ENCODE peak calls at places on chromosomes 6 and 20, in six cellular contexts. F is pancreas, H is psoas muscle, J is ovary, X is heart right ventricle, C is left lung. W is an unnamed sample. For H3K4me1, the result is how much of the 10 kb centered on the place peaks cover.

GRCh38 chr20:62066339-62066982 is 780 bp upstream of the TAF4 start:
- DNase-seq in C (peak), F (peak), X (peak), J (peak), H (peak), W (no peak)

GRCh38 chr6:120918137-120918536 is 416.1 kb downstream of the TBC1D32 start:
- DNase-seq in J (no peak), C (no peak), H (no peak), F (no peak), X (no peak), W (no peak)

GRCh38 chr6:55918639-55919038 is 43.2 kb upstream of the BMP5 start:
- DNase-seq in C (no peak), F (no peak), J (no peak), X (no peak), H (no peak), W (no peak)

GRCh38 chr20:57708694-57709673 is 831 bp downstream of the PMEPA1 start:
- DNase-seq in X (peak), H (peak), J (peak), F (no peak), C (no peak), W (no peak)

GRCh38 chr6:40788661-40789111 is 201.5 kb upstream of the LRFN2 start:
- DNase-seq in X (no peak), F (no peak), C (no peak), J (no peak), H (no peak), W (no peak)

GRCh38 chr6:157804448-157805327 is 18.4 kb upstream of the SNX9 start:
- DNase-seq in F (no peak), C (no peak), J (no peak), X (no peak), H (no peak), W (no peak)

GRCh38 chr6:136037246-136037884 is 185.9 kb downstream of the PDE7B start:
- DNase-seq in C (no peak), J (no peak), H (no peak), X (no peak), F (no peak), W (no peak)

GRCh38 chr20:48238326-48238725 is 453.0 kb upstream of the SULF2 start:
- DNase-seq in C (no peak), X (no peak), F (no peak), H (no peak), J (no peak), W (no peak)

GRCh38 chr6:154721460-154721859 is 11.8 kb upstream of the SCAF8 start:
- DNase-seq in C (no peak), J (no peak), H (no peak), F (no peak), X (no peak), W (no peak)

GRCh38 chr6:148973809-148974208 is 227.0 kb downstream of the UST start:
- DNase-seq in C (no peak), H (no peak), F (no peak), X (no peak), J (no peak), W (no peak)

GRCh38 chr6:156963712-156964700 is 186.8 kb downstream of the ARID1B start:
- DNase-seq in H (peak), J (no peak), F (no peak), C (no peak), X (no peak), W (no peak)

GRCh38 chr20:45639687-45640086 is 8.6 kb upstream of the WFDC9 start:
- DNase-seq in X (no peak), C (no peak), J (no peak), F (no peak), H (no peak), W (no peak)

GRCh38 chr6:88455317-88455716 is 289.2 kb upstream of the CNR1 start:
- DNase-seq in H (no peak), C (no peak), X (peak), F (no peak), J (no peak), W (no peak)

GRCh38 chr6:121305957-121306607 is 28.2 kb downstream of the TBC1D32 start:
- DNase-seq in C (no peak), J (no peak), H (no peak), X (no peak), F (no peak), W (no peak)

GRCh38 chr6:63589955-63590411 is 17.7 kb downstream of the LOC128125822 start:
- DNase-seq in X (no peak), F (no peak), C (no peak), H (no peak), J (no peak), W (no peak)

GRCh38 chr6:149887343-149887742 is 10.6 kb downstream of the RAET1E start:
- DNase-seq in C (no peak), X (no peak), F (no peak), J (no peak), H (peak), W (no peak)

GRCh38 chr20:45085867-45086266 is 15.1 kb downstream of the KCNS1 start:
- DNase-seq in X (no peak), J (no peak), H (no peak), F (no peak), C (no peak), W (no peak)

GRCh38 chr6:90478789-90479602 is 107.9 kb downstream of the MAP3K7 start:
- DNase-seq in H (peak), X (peak), J (peak), F (peak), C (peak), W (no peak)

GRCh38 chr20:4666001-4666470 is 55.7 kb upstream of the PRND start:
- DNase-seq in H (no peak), C (no peak), J (no peak), F (no peak), X (no peak), W (no peak)

GRCh38 chr6:19896580-19897010 is 59.4 kb downstream of the ID4 start:
- DNase-seq in C (no peak), F (no peak), H (no peak), X (no peak), J (no peak), W (no peak)

GRCh38 chr6:131398176-131398575 is 174.8 kb upstream of the ARG1 start:
- DNase-seq in X (no peak), F (peak), H (no peak), J (no peak), C (no peak), W (no peak)

GRCh38 chr20:63696311-63696627 is 183 bp upstream of the TNFRSF6B start:
- DNase-seq in H (no peak), C (peak), F (peak), J (peak), X (peak), W (no peak)

GRCh38 chr6:32700391-32701040 is 34.1 kb upstream of the HLA-DQB1 start:
- DNase-seq in C (no peak), H (no peak), F (peak), J (peak), X (peak), W (no peak)

GRCh38 chr6:138253731-138254130 is 35.4 kb upstream of the PBOV1 start:
- DNase-seq in F (no peak), C (no peak), X (no peak), J (no peak), H (no peak), W (no peak)

GRCh38 chr20:23640018-23640872 is 2.5 kb upstream of the CST3 start:
- DNase-seq in F (no peak), J (no peak), H (no peak), C (no peak), X (no peak), W (no peak)

GRCh38 chr6:20686142-20686541 is 151.9 kb downstream of the CDKAL1 start:
- DNase-seq in F (no peak), J (no peak), X (no peak), C (no peak), H (no peak), W (no peak)

GRCh38 chr20:48286571-48287551 is 501.6 kb upstream of the SULF2 start:
- DNase-seq in H (no peak), F (no peak), J (peak), C (no peak), X (no peak), W (no peak)

GRCh38 chr20:3686867-3687321 is 5.1 kb upstream of the ADAM33 start:
- DNase-seq in X (peak), H (peak), C (no peak), F (peak), J (peak), W (no peak)

GRCh38 chr6:150541587-150541986 is 58.1 kb upstream of the PLEKHG1 start:
- DNase-seq in X (no peak), F (peak), J (no peak), C (no peak), H (no peak), W (no peak)

GRCh38 chr6:164749126-164749758 is 560.2 kb downstream of the C6orf118 start:
- DNase-seq in C (no peak), J (no peak), H (no peak), X (peak), F (no peak), W (no peak)

GRCh38 chr20:17431621-17432364 is 99.4 kb downstream of the BFSP1 start:
- DNase-seq in F (no peak), H (peak), C (no peak), J (peak), X (peak), W (no peak)

GRCh38 chr20:62723768-62724420 is 15.3 kb downstream of the NTSR1 start:
- DNase-seq in F (no peak), H (no peak), J (no peak), C (peak), X (no peak), W (no peak)

GRCh38 chr6:83884523-83884922 is 25.0 kb downstream of the CYB5R4 start:
- DNase-seq in H (no peak), F (no peak), J (no peak), X (no peak), C (no peak), W (no peak)

GRCh38 chr6:43907312-43907711 is 137.3 kb downstream of the VEGFA start:
- DNase-seq in X (no peak), C (no peak), J (no peak), H (no peak), F (no peak), W (no peak)

GRCh38 chr20:1206749-1207148 is 3.5 kb downstream of the C20orf202 start:
- DNase-seq in C (no peak), F (no peak), H (no peak), X (no peak), J (no peak), W (peak)

GRCh38 chr6:101380861-101381630 is 12.5 kb upstream of the GRIK2 start:
- DNase-seq in X (no peak), H (no peak), F (no peak), C (no peak), J (no peak), W (no peak)

DNA sequence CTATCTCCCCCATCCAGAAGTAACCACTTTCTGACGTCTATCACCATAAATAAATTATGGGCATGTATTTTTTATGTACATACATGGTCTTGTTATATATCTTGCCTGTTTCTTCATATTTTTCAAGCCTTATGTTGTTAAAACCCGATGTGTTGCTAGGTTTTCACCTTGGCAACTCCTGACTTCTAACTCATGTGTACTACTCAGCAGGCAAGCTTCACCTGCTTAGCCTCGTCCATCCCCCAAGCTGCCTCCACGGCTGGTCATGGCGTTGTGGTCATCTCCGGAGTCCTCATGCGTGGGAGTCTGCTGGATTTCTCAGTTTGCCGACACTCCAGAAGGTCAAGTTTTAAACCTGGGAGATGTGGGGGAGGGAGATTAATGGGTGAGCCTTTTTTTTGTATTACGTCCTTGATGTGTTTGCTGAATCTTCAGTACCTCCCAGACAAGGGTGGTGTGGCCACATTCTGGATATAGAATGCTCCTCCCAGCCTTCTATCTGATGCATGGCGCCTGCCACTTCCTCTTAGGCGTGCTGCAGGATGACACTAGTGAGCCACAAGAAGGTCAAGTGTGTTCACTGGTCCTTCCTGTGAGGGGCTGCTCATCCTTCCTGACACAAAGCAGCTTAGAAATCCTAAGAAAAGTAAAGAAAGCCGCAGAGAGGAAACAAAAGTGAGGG is 26.6 kb upstream of the EDN3 start:
- DNase-seq in X (no peak), C (no peak), J (no peak), H (no peak), F (no peak), W (no peak)
- H3K4me1 ChIP-seq in X (under half), C (under half), J (under half), H (under half), F (under half), W (under half)

GRCh38 chr20:6558361-6558760 is 209.1 kb upstream of the BMP2 start:
- DNase-seq in J (no peak), C (no peak), H (no peak), X (no peak), F (no peak), W (no peak)
- TF ChIP-seq CTCF in J (no peak), C (no peak), H (no peak), X (no peak), F (no peak), W (no peak)

GRCh38 chr6:28985396-28986164 is 19.5 kb downstream of the ZNF311 start:
- DNase-seq in C (peak), H (peak), X (peak), F (peak), J (peak), W (no peak)

GRCh38 chr6:28983838-28984237 is 21.3 kb downstream of the ZNF311 start:
- DNase-seq in J (no peak), X (no peak), C (no peak), H (no peak), F (no peak), W (no peak)

DNA sequence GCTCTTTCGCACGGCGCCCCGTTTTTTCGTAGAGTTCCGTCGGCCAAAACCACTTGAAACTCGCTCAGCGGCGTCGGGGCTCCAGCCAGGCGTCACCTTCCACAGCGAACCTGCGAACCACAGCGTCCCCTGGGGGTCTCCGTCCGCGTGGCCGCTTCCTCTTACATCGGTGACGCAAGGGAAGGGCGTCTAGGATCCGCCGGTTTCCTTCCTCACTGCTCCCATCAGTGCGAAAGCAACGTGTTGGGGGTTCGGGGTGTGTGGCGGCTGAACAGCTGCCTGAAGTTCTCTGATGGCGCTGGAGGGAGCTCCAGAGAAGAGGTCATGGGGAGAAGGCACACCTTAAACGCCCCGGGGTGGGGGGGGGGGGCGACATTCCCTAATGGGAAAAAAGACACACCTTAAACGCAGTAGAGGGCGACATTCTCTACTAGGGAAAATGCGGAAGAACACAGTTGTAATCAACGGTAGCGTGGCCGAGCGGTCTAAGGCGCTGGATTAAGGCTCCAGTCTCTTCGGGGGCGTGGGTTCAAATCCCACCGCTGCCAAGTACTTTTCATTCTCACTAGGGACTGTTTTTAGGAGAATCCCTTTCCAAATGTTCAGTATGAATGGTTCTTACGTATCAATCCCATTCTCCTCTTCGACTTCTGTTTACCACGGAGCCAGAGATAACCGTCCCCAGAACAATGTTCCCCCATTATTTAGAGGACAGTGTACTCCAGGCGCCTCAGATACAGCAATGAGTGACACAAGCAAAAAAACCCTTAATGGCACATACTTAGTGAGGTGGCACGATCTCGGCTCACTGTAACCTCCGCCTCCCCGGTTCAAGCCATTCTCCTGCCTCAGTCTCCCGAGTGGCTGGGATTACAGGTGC is 16.3 kb downstream of the ZNF311 start:
- DNase-seq in F (no peak), H (peak), C (peak), J (no peak), X (peak), W (no peak)
- H3K4me3 ChIP-seq in F (peak), H (peak), C (peak), J (no peak), X (peak), W (no peak)

GRCh38 chr6:142842423-142843261 is 102.3 kb downstream of the HIVEP2 start:
- DNase-seq in C (no peak), X (no peak), H (no peak), F (no peak), J (no peak), W (no peak)

GRCh38 chr6:142845143-142845571 is 99.8 kb downstream of the HIVEP2 start:
- DNase-seq in F (no peak), C (no peak), X (no peak), J (no peak), H (no peak), W (no peak)

GRCh38 chr6:142841915-142842314 is 103.1 kb downstream of the HIVEP2 start:
- DNase-seq in H (no peak), X (no peak), J (no peak), C (no peak), F (no peak), W (no peak)

GRCh38 chr6:142844065-142844755 is 100.8 kb downstream of the HIVEP2 start:
- DNase-seq in X (no peak), J (no peak), H (no peak), C (no peak), F (no peak), W (no peak)

GRCh38 chr6:142843344-142843743 is 101.6 kb downstream of the HIVEP2 start:
- DNase-seq in J (no peak), C (no peak), H (no peak), X (no peak), F (no peak), W (no peak)
- H3K4me1 ChIP-seq in J (under half), C (half or more), H (half or more), X (half or more), F (under half), W (half or more)

DNA sequence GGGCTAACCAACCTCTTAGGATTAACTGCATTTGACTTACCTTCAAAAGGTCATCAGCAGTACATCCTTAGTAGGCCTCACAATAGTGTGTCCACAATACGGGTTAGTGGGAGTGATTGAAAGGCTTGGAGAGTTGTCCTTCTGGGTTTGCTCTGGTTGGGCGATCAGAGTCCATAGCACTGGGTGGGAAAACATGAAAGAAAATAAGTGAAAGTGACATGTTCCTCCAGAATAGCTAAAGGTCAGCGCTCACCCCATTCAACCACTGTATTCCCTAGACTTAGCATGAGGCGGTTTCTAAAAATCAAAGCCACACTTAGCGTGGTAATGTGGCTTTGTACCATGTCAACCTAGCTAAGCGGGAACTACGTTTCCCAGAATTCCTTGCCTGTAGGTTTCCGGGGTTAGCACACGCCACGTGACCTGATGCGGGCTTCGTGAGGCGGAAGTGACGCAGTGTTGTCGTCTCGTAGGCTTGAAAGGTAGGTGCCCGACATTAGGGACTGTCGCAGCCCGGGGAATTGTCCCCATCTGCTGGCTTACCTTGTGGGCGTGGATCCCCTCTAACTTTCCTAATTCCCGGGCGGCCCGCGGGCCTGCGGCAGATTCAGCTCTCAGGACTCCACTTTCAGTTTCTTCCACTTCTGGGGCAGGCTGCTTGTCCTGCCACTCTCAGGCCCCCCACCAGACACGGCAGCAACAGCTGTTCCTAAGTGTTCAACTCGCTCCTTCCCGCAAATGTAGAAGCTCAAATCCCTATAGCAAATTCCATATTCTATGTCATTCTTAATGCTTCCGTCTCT is 19.8 kb upstream of the SCP2D1 start:
- DNase-seq in H (peak), C (peak), X (peak), J (peak), F (peak), W (no peak)
- TF ChIP-seq CTCF in H (no peak), C (no peak), X (peak), J (no peak), F (no peak), W (no peak)

GRCh38 chr6:18477301-18477941 is 90.3 kb downstream of the RNF144B start:
- DNase-seq in H (no peak), C (no peak), F (no peak), J (no peak), X (no peak), W (no peak)

GRCh38 chr6:18471232-18471964 is 84.2 kb downstream of the RNF144B start:
- DNase-seq in C (no peak), X (no peak), J (no peak), F (no peak), H (peak), W (no peak)

GRCh38 chr6:18469486-18469885 is 82.3 kb downstream of the RNF144B start:
- DNase-seq in J (no peak), H (no peak), F (no peak), X (no peak), C (no peak), W (no peak)

GRCh38 chr6:18478610-18479009 is 91.5 kb downstream of the RNF144B start:
- DNase-seq in J (no peak), H (no peak), F (no peak), X (no peak), C (no peak), W (no peak)

DNA sequence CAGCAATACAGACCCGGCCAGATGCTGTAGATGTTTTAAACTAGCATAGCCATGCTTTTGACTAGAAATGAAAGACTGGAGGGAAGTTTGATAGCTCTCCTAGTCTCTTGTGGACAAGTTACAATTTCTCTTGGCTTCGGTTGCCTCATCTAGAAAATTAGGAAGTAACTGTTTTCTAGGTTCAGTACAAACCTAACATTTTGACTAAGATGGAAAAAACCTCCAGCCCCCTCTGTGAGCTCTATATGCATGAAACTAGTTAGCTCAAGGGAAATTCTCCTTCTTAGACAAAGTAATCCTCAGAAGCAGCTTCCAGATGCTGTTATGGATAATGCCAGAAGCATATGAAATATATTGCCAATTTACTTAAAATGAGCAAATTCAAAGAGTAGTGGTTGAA is 86.6 kb downstream of the RNF144B start:
- DNase-seq in F (no peak), H (no peak), X (no peak), C (no peak), J (no peak), W (no peak)
- H3K4me3 ChIP-seq in F (no peak), H (no peak), X (no peak), C (no peak), J (no peak), W (no peak)